ENCODE peak calls at places on chromosome 9, in ten cellular contexts. One of them, this sample, is unnamed.

GRCh38 chr9:96856363-96857286 is 2.3 kb upstream of the ZNF782 start:
- DNase-seq in type B pancreatic cell: no peak
- DNase-seq in CD4-positive, alpha-beta T cell: peak; percentile 62
- DNase-seq in Peyer's patch: peak; percentile 65
- DNase-seq in GM13977: peak; percentile 48
- DNase-seq in omental fat pad: no peak
- DNase-seq in spleen: peak; percentile 88
- DNase-seq in GM10248: peak; percentile 49
- DNase-seq in GM12865: peak; percentile 75
- DNase-seq in GM13976: peak; percentile 48
- DNase-seq in this sample: peak; percentile 54

GRCh38 chr9:83059417-83059816 is 3.5 kb downstream of the RASEF start:
- DNase-seq in type B pancreatic cell: no peak
- DNase-seq in CD4-positive, alpha-beta T cell: no peak
- DNase-seq in Peyer's patch: no peak
- DNase-seq in GM13977: no peak
- DNase-seq in omental fat pad: no peak
- DNase-seq in spleen: no peak
- DNase-seq in GM10248: no peak
- DNase-seq in GM12865: no peak
- DNase-seq in GM13976: no peak
- DNase-seq in this sample: no peak

GRCh38 chr9:88034964-88035363 is 60.6 kb upstream of the CDK20 start:
- DNase-seq in type B pancreatic cell: no peak
- DNase-seq in CD4-positive, alpha-beta T cell: no peak
- DNase-seq in Peyer's patch: no peak
- DNase-seq in GM13977: no peak
- DNase-seq in omental fat pad: no peak
- DNase-seq in spleen: no peak
- DNase-seq in GM10248: no peak
- DNase-seq in GM12865: no peak
- DNase-seq in GM13976: no peak
- DNase-seq in this sample: no peak

GRCh38 chr9:95079461-95079860 is 238.0 kb downstream of the FANCC start:
- DNase-seq in type B pancreatic cell: no peak
- DNase-seq in CD4-positive, alpha-beta T cell: no peak
- DNase-seq in Peyer's patch: no peak
- DNase-seq in GM13977: peak; percentile 17
- DNase-seq in omental fat pad: no peak
- DNase-seq in spleen: peak; percentile 58
- DNase-seq in GM10248: no peak
- DNase-seq in GM12865: no peak
- DNase-seq in GM13976: no peak
- DNase-seq in this sample: no peak

GRCh38 chr9:134366223-134367031 is 40.2 kb downstream of the RXRA start:
- DNase-seq in type B pancreatic cell: peak; percentile 77
- DNase-seq in CD4-positive, alpha-beta T cell: no peak
- DNase-seq in Peyer's patch: peak; percentile 90
- DNase-seq in GM13977: no peak
- DNase-seq in omental fat pad: peak; percentile 73
- DNase-seq in spleen: peak; percentile 93
- DNase-seq in GM10248: no peak
- DNase-seq in GM12865: no peak
- DNase-seq in GM13976: no peak
- DNase-seq in this sample: no peak

GRCh38 chr9:129803679-129804065 is 688 bp downstream of the TOR1B start:
- DNase-seq in type B pancreatic cell: no peak
- DNase-seq in CD4-positive, alpha-beta T cell: no peak
- DNase-seq in Peyer's patch: no peak
- DNase-seq in GM13977: no peak
- DNase-seq in omental fat pad: no peak
- DNase-seq in spleen: no peak
- DNase-seq in GM10248: no peak
- DNase-seq in GM12865: no peak
- DNase-seq in GM13976: no peak
- DNase-seq in this sample: no peak

GRCh38 chr9:117757566-117757965 is 53.4 kb downstream of the TLR4 start:
- DNase-seq in type B pancreatic cell: no peak
- DNase-seq in CD4-positive, alpha-beta T cell: no peak
- DNase-seq in Peyer's patch: no peak
- DNase-seq in GM13977: no peak
- DNase-seq in omental fat pad: no peak
- DNase-seq in spleen: no peak
- DNase-seq in GM10248: no peak
- DNase-seq in GM12865: no peak
- DNase-seq in GM13976: no peak
- DNase-seq in this sample: no peak

GRCh38 chr9:9998491-9999287 is 614.1 kb downstream of the PTPRD start:
- DNase-seq in type B pancreatic cell: no peak
- DNase-seq in CD4-positive, alpha-beta T cell: no peak
- DNase-seq in Peyer's patch: no peak
- DNase-seq in GM13977: no peak
- DNase-seq in omental fat pad: no peak
- DNase-seq in spleen: no peak
- DNase-seq in GM10248: no peak
- DNase-seq in GM12865: peak; percentile 7
- DNase-seq in GM13976: no peak
- DNase-seq in this sample: no peak

GRCh38 chr9:97768731-97769130 is 71.6 kb upstream of the XPA start:
- DNase-seq in type B pancreatic cell: no peak
- DNase-seq in CD4-positive, alpha-beta T cell: no peak
- DNase-seq in Peyer's patch: no peak
- DNase-seq in GM13977: no peak
- DNase-seq in omental fat pad: no peak
- DNase-seq in spleen: no peak
- DNase-seq in GM10248: no peak
- DNase-seq in GM12865: no peak
- DNase-seq in GM13976: no peak
- DNase-seq in this sample: no peak

GRCh38 chr9:101366038-101366756 is 18.6 kb downstream of the BAAT start:
- DNase-seq in type B pancreatic cell: no peak
- DNase-seq in CD4-positive, alpha-beta T cell: no peak
- DNase-seq in Peyer's patch: no peak
- DNase-seq in GM13977: no peak
- DNase-seq in omental fat pad: no peak
- DNase-seq in spleen: no peak
- DNase-seq in GM10248: no peak
- DNase-seq in GM12865: no peak
- DNase-seq in GM13976: no peak
- DNase-seq in this sample: no peak

GRCh38 chr9:96130970-96131369 is 171.0 kb downstream of the HSD17B3 start:
- DNase-seq in type B pancreatic cell: no peak
- DNase-seq in CD4-positive, alpha-beta T cell: no peak
- DNase-seq in Peyer's patch: no peak
- DNase-seq in GM13977: no peak
- DNase-seq in omental fat pad: no peak
- DNase-seq in spleen: no peak
- DNase-seq in GM10248: no peak
- DNase-seq in GM12865: no peak
- DNase-seq in GM13976: no peak
- DNase-seq in this sample: no peak

GRCh38 chr9:124809741-124810500 is 33.0 kb downstream of the OLFML2A start:
- DNase-seq in type B pancreatic cell: no peak
- DNase-seq in CD4-positive, alpha-beta T cell: no peak
- DNase-seq in Peyer's patch: no peak
- DNase-seq in GM13977: no peak
- DNase-seq in omental fat pad: no peak
- DNase-seq in spleen: no peak
- DNase-seq in GM10248: no peak
- DNase-seq in GM12865: no peak
- DNase-seq in GM13976: no peak
- DNase-seq in this sample: no peak

GRCh38 chr9:4955836-4956235 is 29.2 kb upstream of the JAK2 start:
- DNase-seq in type B pancreatic cell: no peak
- DNase-seq in CD4-positive, alpha-beta T cell: no peak
- DNase-seq in Peyer's patch: no peak
- DNase-seq in GM13977: no peak
- DNase-seq in omental fat pad: no peak
- DNase-seq in spleen: no peak
- DNase-seq in GM10248: no peak
- DNase-seq in GM12865: no peak
- DNase-seq in GM13976: no peak
- DNase-seq in this sample: no peak

GRCh38 chr9:98146101-98146991 is 27.3 kb upstream of the TRIM14 start:
- DNase-seq in type B pancreatic cell: no peak
- DNase-seq in CD4-positive, alpha-beta T cell: no peak
- DNase-seq in Peyer's patch: peak; percentile 90
- DNase-seq in GM13977: no peak
- DNase-seq in omental fat pad: no peak
- DNase-seq in spleen: no peak
- DNase-seq in GM10248: peak; percentile 48
- DNase-seq in GM12865: peak; percentile 67
- DNase-seq in GM13976: peak; percentile 4
- DNase-seq in this sample: peak; percentile 54

DNA sequence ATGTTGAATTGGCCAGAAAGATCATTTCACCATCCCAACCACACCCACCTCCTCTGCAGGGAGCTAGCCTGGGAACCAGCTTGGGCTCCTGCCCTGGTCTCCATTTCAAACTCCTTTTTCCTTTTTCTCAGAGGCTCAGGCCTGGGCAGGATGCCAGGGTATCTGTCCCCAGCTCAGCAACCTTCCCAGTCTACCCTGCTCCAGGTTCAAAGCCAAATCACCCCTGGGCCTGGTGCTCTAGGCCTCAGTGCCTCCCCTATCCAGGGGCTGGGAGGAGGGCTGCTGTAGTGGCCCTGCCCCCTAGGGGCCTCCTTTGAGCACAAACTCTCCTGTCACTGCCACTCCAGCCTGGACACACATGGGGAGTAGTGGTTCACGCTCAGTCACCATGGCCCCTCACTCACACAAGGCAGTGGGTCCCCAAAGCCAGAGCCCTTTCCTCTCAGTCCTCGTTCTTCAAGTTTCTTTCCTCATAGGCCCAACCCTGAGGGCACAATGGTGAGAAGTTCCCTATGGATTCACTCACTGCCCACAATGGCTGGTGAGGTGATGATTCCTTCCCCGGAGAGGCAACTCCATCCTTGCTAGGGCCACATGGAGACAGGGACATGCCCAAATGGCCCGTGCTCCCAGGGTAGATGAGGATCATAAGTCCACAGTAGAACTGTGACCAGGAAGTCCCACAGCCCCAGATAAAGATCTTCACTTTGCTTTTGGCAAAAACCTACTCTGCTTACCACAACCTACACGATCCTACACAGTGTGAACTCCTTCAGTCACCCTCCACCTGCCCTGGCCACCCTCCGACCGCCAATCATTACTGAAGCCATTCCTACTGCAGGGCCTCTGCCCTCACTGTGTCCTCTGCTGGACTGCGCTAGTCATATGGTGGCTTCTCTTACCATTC is 1.6 kb upstream of the ST6GALNAC4 start:
- DNase-seq in type B pancreatic cell: no peak
- DNase-seq in CD4-positive, alpha-beta T cell: no peak
- DNase-seq in Peyer's patch: no peak
- DNase-seq in GM13977: no peak
- DNase-seq in omental fat pad: no peak
- DNase-seq in spleen: no peak
- DNase-seq in GM10248: no peak
- DNase-seq in GM12865: peak; percentile 39
- DNase-seq in GM13976: no peak
- DNase-seq in this sample: no peak
- TF ChIP-seq CTCF in type B pancreatic cell: no peak
- TF ChIP-seq CTCF in CD4-positive, alpha-beta T cell: no peak
- TF ChIP-seq CTCF in Peyer's patch: no peak
- TF ChIP-seq CTCF in GM13977: peak; percentile 47
- TF ChIP-seq CTCF in omental fat pad: no peak
- TF ChIP-seq CTCF in spleen: no peak
- TF ChIP-seq CTCF in GM10248: peak; percentile 41
- TF ChIP-seq CTCF in GM12865: peak; percentile 13
- TF ChIP-seq CTCF in GM13976: peak; percentile 18
- TF ChIP-seq CTCF in this sample: peak; percentile 26

DNA sequence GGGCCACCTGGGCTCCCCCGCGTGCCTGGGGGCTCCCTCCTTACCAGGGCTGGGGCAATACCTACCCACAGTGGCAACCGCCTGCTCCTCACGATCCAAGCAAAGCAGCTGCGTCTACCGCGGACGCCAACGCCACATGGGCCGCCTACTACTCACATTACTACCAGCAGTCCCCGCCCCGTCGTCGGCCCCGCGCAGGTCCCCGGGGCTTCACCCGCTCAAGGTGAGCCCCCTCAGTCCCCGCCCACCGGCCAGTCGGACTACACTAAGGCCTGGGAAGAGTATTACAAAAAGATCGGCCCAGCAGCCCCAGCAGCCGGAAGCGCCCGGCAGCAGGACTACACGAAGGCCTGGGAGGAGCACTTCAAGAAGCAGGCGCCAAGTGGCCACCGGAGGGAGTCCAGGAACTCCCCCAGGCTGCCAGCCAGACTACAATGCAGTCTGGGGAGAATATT is 106.0 kb upstream of the MTAP start:
- DNase-seq in type B pancreatic cell: no peak
- DNase-seq in CD4-positive, alpha-beta T cell: no peak
- DNase-seq in Peyer's patch: peak; percentile 46
- DNase-seq in GM13977: no peak
- DNase-seq in omental fat pad: no peak
- DNase-seq in spleen: no peak
- DNase-seq in GM10248: peak; percentile 14
- DNase-seq in GM12865: peak; percentile 6
- DNase-seq in GM13976: peak; percentile 16
- DNase-seq in this sample: no peak
- TF ChIP-seq CTCF in type B pancreatic cell: no peak
- TF ChIP-seq CTCF in CD4-positive, alpha-beta T cell: no peak
- TF ChIP-seq CTCF in Peyer's patch: no peak
- TF ChIP-seq CTCF in GM13977: no peak
- TF ChIP-seq CTCF in omental fat pad: no peak
- TF ChIP-seq CTCF in spleen: no peak
- TF ChIP-seq CTCF in GM10248: no peak
- TF ChIP-seq CTCF in GM12865: no peak
- TF ChIP-seq CTCF in GM13976: no peak
- TF ChIP-seq CTCF in this sample: no peak

GRCh38 chr9:136255896-136256890 is 10.6 kb upstream of the QSOX2 start:
- DNase-seq in type B pancreatic cell: no peak
- DNase-seq in CD4-positive, alpha-beta T cell: no peak
- DNase-seq in Peyer's patch: no peak
- DNase-seq in GM13977: no peak
- DNase-seq in omental fat pad: no peak
- DNase-seq in spleen: no peak
- DNase-seq in GM10248: no peak
- DNase-seq in GM12865: no peak
- DNase-seq in GM13976: no peak
- DNase-seq in this sample: no peak
- TF ChIP-seq CTCF in type B pancreatic cell: peak; percentile 47
- TF ChIP-seq CTCF in CD4-positive, alpha-beta T cell: no peak
- TF ChIP-seq CTCF in Peyer's patch: no peak
- TF ChIP-seq CTCF in GM13977: no peak
- TF ChIP-seq CTCF in omental fat pad: no peak
- TF ChIP-seq CTCF in spleen: no peak
- TF ChIP-seq CTCF in GM10248: peak; percentile 6
- TF ChIP-seq CTCF in GM12865: no peak
- TF ChIP-seq CTCF in GM13976: no peak
- TF ChIP-seq CTCF in this sample: no peak

DNA sequence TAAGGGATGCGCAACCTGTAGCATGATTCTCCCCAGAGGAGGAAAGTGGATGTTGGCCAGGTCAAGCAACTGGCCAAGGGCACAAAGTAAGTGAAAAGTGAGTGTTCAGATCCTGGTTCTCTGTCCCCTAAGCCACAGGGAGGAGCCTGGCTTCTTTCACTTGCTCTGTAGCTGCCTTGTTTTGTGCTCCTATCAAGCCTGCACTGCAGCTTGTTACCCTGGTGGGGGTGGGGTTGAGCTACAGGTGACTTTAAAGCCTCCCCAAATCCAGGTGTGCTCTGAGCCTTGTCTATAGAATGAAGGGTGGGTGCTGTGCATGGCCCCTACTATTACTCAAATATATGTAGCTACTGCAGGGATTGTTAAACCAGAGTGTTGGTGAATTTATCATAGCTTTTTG is 32.9 kb downstream of the RALGPS1 start:
- DNase-seq in type B pancreatic cell: no peak
- DNase-seq in CD4-positive, alpha-beta T cell: no peak
- DNase-seq in Peyer's patch: no peak
- DNase-seq in GM13977: no peak
- DNase-seq in omental fat pad: no peak
- DNase-seq in spleen: no peak
- DNase-seq in GM10248: no peak
- DNase-seq in GM12865: peak; percentile 29
- DNase-seq in GM13976: no peak
- DNase-seq in this sample: no peak
- TF ChIP-seq CTCF in type B pancreatic cell: no peak
- TF ChIP-seq CTCF in CD4-positive, alpha-beta T cell: no peak
- TF ChIP-seq CTCF in Peyer's patch: no peak
- TF ChIP-seq CTCF in GM13977: no peak
- TF ChIP-seq CTCF in omental fat pad: no peak
- TF ChIP-seq CTCF in spleen: no peak
- TF ChIP-seq CTCF in GM10248: peak; percentile 20
- TF ChIP-seq CTCF in GM12865: peak; percentile 21
- TF ChIP-seq CTCF in GM13976: peak; percentile 31
- TF ChIP-seq CTCF in this sample: peak; percentile 3